ENCODE peak calls at places on chromosomes 4 and X, in seven cellular contexts. J is astrocyte of the spinal cord; S is G401; O is activated T-helper 1 cell treated with anti-CD3 and anti-CD28 coated beads, Interleukin-12 subunit alpha, Interleukin-12 subunit beta, Interleukin-2, Interleukin-4 antibody, amounts not matched to agents 30 ng/mL and 10 ng/mL and 1 ng/mL, durations not matched to agents 14 hours and 24 hours and 36 hours; G is amniotic stem cell; R is KBM-7; H is GM03348. A is an unnamed sample.

GRCh38 chr4:143352720-143353119 is 16.0 kb downstream of the GAB1 start:
- DNase-seq in H (no peak), O (no peak), J (no peak), G (no peak), S (no peak), R (no peak), A (no peak)

GRCh38 chrX:30657542-30658238 is 4.5 kb downstream of the GK start:
- DNase-seq in S (no peak), H (no peak), O (no peak), J (peak), G (no peak), R (no peak), A (no peak)

GRCh38 chr4:39626913-39627312 is 11.8 kb downstream of the SMIM14 start:
- DNase-seq in R (no peak), O (no peak), S (no peak), H (no peak), G (no peak), J (no peak), A (no peak)

GRCh38 chr4:7980036-7980435 is 40.4 kb upstream of the AFAP1 start:
- DNase-seq in J (no peak), G (no peak), H (no peak), R (no peak), S (no peak), O (no peak), A (no peak)

GRCh38 chr4:10180927-10181744 is 64.5 kb upstream of the WDR1 start:
- DNase-seq in O (peak), H (peak), G (no peak), J (no peak), R (peak), S (no peak), A (peak)

GRCh38 chrX:131874300-131874699 is 148.8 kb upstream of the STK26 start:
- DNase-seq in S (no peak), O (no peak), G (no peak), R (no peak), J (no peak), H (no peak), A (no peak)

GRCh38 chrX:769796-770195 is 139.2 kb downstream of the SHOX start:
- DNase-seq in O (no peak), H (no peak), R (no peak), J (no peak), S (no peak), G (no peak), A (no peak)

GRCh38 chrX:70208479-70208878 is 26.0 kb upstream of the AWAT1 start:
- DNase-seq in O (no peak), H (no peak), J (peak), R (no peak), G (no peak), S (no peak), A (no peak)

GRCh38 chr4:26197018-26197779 is 123.6 kb upstream of the RBPJ start:
- DNase-seq in S (no peak), H (peak), R (no peak), O (peak), J (peak), G (peak), A (peak)